ENCODE peak calls at places on chromosomes 1 and 21, in five cellular contexts. One of them, this sample, is unnamed.

GRCh38 chr1:105894006-105894405 is 1162.5 kb upstream of the PRMT6 start:
- DNase-seq in left lung: no peak
- DNase-seq in AG04450: no peak
- DNase-seq in CD8-positive, alpha-beta memory T cell: no peak
- DNase-seq in psoas muscle: no peak
- DNase-seq in this sample: peak; percentile 3

GRCh38 chr1:201792534-201793305 is 36.2 kb upstream of the IPO9 start:
- DNase-seq in psoas muscle: peak; percentile 78
- DNase-seq in CD8-positive, alpha-beta memory T cell: peak; percentile 6
- DNase-seq in AG04450: peak; percentile 65
- DNase-seq in left lung: no peak
- DNase-seq in this sample: peak; percentile 80

GRCh38 chr1:4699724-4700301 is 45.4 kb downstream of the AJAP1 start:
- DNase-seq in psoas muscle: no peak
- DNase-seq in left lung: peak; percentile 46
- DNase-seq in AG04450: no peak
- DNase-seq in CD8-positive, alpha-beta memory T cell: no peak
- DNase-seq in this sample: peak; percentile 72

GRCh38 chr1:172582889-172583288 is 49.9 kb downstream of the SUCO start:
- DNase-seq in AG04450: no peak
- DNase-seq in CD8-positive, alpha-beta memory T cell: no peak
- DNase-seq in psoas muscle: no peak
- DNase-seq in left lung: no peak
- DNase-seq in this sample: no peak

GRCh38 chr21:27448960-27449359 is 482.1 kb upstream of the ADAMTS5 start:
- DNase-seq in AG04450: no peak
- DNase-seq in left lung: no peak
- DNase-seq in CD8-positive, alpha-beta memory T cell: no peak
- DNase-seq in psoas muscle: no peak
- DNase-seq in this sample: no peak

GRCh38 chr1:84541679-84542078 is 32.6 kb downstream of the CTBS start:
- DNase-seq in AG04450: no peak
- DNase-seq in CD8-positive, alpha-beta memory T cell: no peak
- DNase-seq in psoas muscle: no peak
- DNase-seq in left lung: no peak
- DNase-seq in this sample: no peak

GRCh38 chr1:46512135-46512791 is 22.6 kb downstream of the DMBX1 start:
- DNase-seq in left lung: peak; percentile 76
- DNase-seq in AG04450: no peak
- DNase-seq in CD8-positive, alpha-beta memory T cell: no peak
- DNase-seq in psoas muscle: peak; percentile 45
- DNase-seq in this sample: no peak

GRCh38 chr1:21572735-21573277 is 63.6 kb downstream of the ALPL start:
- DNase-seq in left lung: peak; percentile 20
- DNase-seq in CD8-positive, alpha-beta memory T cell: no peak
- DNase-seq in AG04450: no peak
- DNase-seq in psoas muscle: no peak
- DNase-seq in this sample: no peak

GRCh38 chr1:87410771-87411170 is 82.1 kb downstream of the LMO4 start:
- DNase-seq in psoas muscle: peak; percentile 58
- DNase-seq in left lung: peak; percentile 39
- DNase-seq in CD8-positive, alpha-beta memory T cell: no peak
- DNase-seq in AG04450: no peak
- DNase-seq in this sample: no peak

GRCh38 chr1:99621340-99621901 is 24.5 kb upstream of the PALMD start:
- DNase-seq in left lung: no peak
- DNase-seq in psoas muscle: no peak
- DNase-seq in CD8-positive, alpha-beta memory T cell: no peak
- DNase-seq in AG04450: no peak
- DNase-seq in this sample: peak; percentile 56

GRCh38 chr21:46455575-46456385 is 2.9 kb upstream of the DIP2A start:
- DNase-seq in CD8-positive, alpha-beta memory T cell: no peak
- DNase-seq in psoas muscle: no peak
- DNase-seq in left lung: no peak
- DNase-seq in AG04450: no peak
- DNase-seq in this sample: peak; percentile 58

GRCh38 chr21:26593800-26594199 is 20.7 kb upstream of the CYYR1 start:
- DNase-seq in left lung: no peak
- DNase-seq in AG04450: no peak
- DNase-seq in CD8-positive, alpha-beta memory T cell: no peak
- DNase-seq in psoas muscle: no peak
- DNase-seq in this sample: no peak

GRCh38 chr1:108685524-108685923 is 6.6 kb upstream of the PRPF38B start:
- DNase-seq in left lung: no peak
- DNase-seq in AG04450: no peak
- DNase-seq in psoas muscle: no peak
- DNase-seq in CD8-positive, alpha-beta memory T cell: no peak
- DNase-seq in this sample: no peak

GRCh38 chr1:164678289-164678688 is 119.3 kb downstream of the PBX1 start:
- DNase-seq in AG04450: no peak
- DNase-seq in left lung: no peak
- DNase-seq in psoas muscle: no peak
- DNase-seq in CD8-positive, alpha-beta memory T cell: no peak
- DNase-seq in this sample: no peak

GRCh38 chr1:232477728-232478127 is 152.2 kb downstream of the SIPA1L2 start:
- DNase-seq in left lung: no peak
- DNase-seq in AG04450: peak; percentile 79
- DNase-seq in CD8-positive, alpha-beta memory T cell: no peak
- DNase-seq in psoas muscle: peak; percentile 39
- DNase-seq in this sample: peak; percentile 94

GRCh38 chr1:241640149-241640866 is at the start of the genes CHML and OPN3:
- DNase-seq in psoas muscle: peak; percentile 96
- DNase-seq in left lung: peak; percentile 99
- DNase-seq in CD8-positive, alpha-beta memory T cell: peak; percentile 85
- DNase-seq in AG04450: peak; percentile 57
- DNase-seq in this sample: peak; percentile 76

GRCh38 chr1:205568469-205569361 is 63.1 kb downstream of the ELK4 start:
- DNase-seq in left lung: no peak
- DNase-seq in AG04450: no peak
- DNase-seq in psoas muscle: no peak
- DNase-seq in CD8-positive, alpha-beta memory T cell: no peak
- DNase-seq in this sample: no peak

GRCh38 chr1:171210355-171210754 is 25.3 kb downstream of the FMO2 start:
- DNase-seq in CD8-positive, alpha-beta memory T cell: no peak
- DNase-seq in AG04450: no peak
- DNase-seq in psoas muscle: no peak
- DNase-seq in left lung: no peak
- DNase-seq in this sample: no peak

GRCh38 chr1:63774617-63775417 is 1.0 kb downstream of the ROR1 start:
- DNase-seq in AG04450: no peak
- DNase-seq in psoas muscle: peak; percentile 71
- DNase-seq in left lung: peak; percentile 85
- DNase-seq in CD8-positive, alpha-beta memory T cell: no peak
- DNase-seq in this sample: peak; percentile 33

GRCh38 chr1:61190476-61191067 is 108.2 kb downstream of the NFIA start:
- DNase-seq in left lung: no peak
- DNase-seq in psoas muscle: no peak
- DNase-seq in AG04450: no peak
- DNase-seq in CD8-positive, alpha-beta memory T cell: no peak
- DNase-seq in this sample: no peak
- H3K27ac ChIP-seq in left lung: no peak overlapping the region
- H3K27ac ChIP-seq in psoas muscle: peak overlapping the region; percentile 46
- H3K27ac ChIP-seq in AG04450: no peak overlapping the region
- H3K27ac ChIP-seq in CD8-positive, alpha-beta memory T cell: no peak overlapping the region
- H3K27ac ChIP-seq in this sample: no peak overlapping the region

DNA sequence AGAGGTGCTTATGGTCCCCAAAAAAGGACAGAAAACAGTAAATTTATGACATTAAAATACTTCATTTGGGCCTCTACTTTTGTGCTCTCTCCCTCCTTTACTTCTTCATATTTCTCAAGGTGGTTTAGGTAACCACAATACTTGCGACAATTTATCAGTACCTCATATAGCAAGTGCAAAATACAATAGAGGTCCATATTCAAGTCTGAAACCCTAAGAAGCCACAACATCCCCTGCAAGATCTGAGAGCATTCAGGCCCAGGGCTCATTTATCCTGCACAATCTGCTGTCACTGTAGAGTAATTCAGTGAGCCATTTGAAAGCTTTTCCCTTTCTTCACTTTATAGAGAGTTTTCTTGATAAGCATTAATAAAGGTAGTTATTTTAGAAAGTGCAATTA is 24.2 kb upstream of the ATP6V1G3 start:
- DNase-seq in AG04450: no peak
- DNase-seq in left lung: no peak
- DNase-seq in CD8-positive, alpha-beta memory T cell: no peak
- DNase-seq in psoas muscle: no peak
- DNase-seq in this sample: no peak
- H3K27ac ChIP-seq in AG04450: no peak overlapping the region
- H3K27ac ChIP-seq in left lung: no peak overlapping the region
- H3K27ac ChIP-seq in CD8-positive, alpha-beta memory T cell: no peak overlapping the region
- H3K27ac ChIP-seq in psoas muscle: no peak overlapping the region
- H3K27ac ChIP-seq in this sample: no peak overlapping the region

DNA sequence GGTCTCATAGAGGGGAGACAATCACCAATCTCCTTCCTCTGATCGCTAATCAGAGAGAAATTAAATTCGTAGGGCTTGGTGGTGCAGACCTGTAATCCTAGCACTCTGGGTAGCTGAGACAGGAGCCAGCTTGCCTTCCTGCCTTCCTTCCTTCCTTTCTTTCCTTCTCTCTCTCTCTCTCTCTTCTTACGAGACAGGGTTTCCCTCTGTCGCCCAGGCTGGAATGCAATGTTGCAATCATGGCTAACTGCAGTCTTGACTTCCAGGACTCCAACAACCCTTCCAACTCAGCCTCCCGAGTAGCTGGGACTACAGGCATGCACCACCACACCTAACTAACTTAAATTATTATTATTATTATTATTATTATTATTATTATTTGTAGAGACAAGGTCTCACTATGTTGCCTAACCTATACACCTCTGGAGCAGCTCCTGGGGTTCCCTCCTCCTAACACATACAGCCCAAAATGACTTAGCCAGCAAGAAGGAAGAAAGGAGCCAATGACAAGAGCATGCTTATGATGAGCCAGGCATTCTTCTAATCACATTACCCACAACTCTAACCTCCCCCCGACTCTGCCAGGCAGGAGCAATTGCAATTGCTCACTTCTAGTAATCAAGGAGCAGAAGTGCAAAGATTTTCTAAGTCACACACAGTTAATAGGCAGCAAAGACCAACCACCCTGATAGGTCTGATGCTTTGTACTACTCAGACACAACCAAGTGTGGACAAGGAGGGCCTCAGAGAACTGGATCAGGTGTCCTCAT is 105.4 kb upstream of the F3 start:
- DNase-seq in AG04450: no peak
- DNase-seq in psoas muscle: no peak
- DNase-seq in CD8-positive, alpha-beta memory T cell: no peak
- DNase-seq in left lung: no peak
- DNase-seq in this sample: no peak
- H3K27ac ChIP-seq in AG04450: peak overlapping the region; percentile 95
- H3K27ac ChIP-seq in psoas muscle: no peak overlapping the region
- H3K27ac ChIP-seq in CD8-positive, alpha-beta memory T cell: no peak overlapping the region
- H3K27ac ChIP-seq in left lung: no peak overlapping the region
- H3K27ac ChIP-seq in this sample: peak overlapping the region; percentile 93

DNA sequence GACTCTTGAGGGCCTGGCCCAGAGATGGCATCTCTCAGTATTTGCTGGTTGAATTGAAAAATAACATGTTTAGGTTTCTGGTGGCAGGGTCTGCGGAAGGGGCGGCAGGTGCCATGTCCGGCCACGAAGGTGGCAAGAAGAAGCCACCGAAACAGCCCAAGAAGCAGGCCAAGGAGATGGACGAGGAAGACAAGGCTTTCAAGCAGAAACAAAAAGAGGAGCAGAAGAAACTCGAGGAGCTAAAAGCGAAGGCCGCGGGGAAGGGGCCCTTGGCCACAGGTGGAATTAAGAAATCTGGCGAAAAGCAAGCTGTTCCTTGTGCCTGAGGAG is 14.3 kb upstream of the FGR start:
- DNase-seq in CD8-positive, alpha-beta memory T cell: no peak
- DNase-seq in psoas muscle: no peak
- DNase-seq in left lung: peak; percentile 33
- DNase-seq in AG04450: no peak
- DNase-seq in this sample: no peak
- H3K27ac ChIP-seq in CD8-positive, alpha-beta memory T cell: no peak overlapping the region
- H3K27ac ChIP-seq in psoas muscle: no peak overlapping the region
- H3K27ac ChIP-seq in left lung: no peak overlapping the region
- H3K27ac ChIP-seq in AG04450: no peak overlapping the region
- H3K27ac ChIP-seq in this sample: no peak overlapping the region

This sample was measured in brain microvascular endothelial cell.